ENCODE peak calls at places on chromosomes 5 and 9, in seven cellular contexts. Q, C, X, O, T, P and R are unnamed samples.

GRCh38 chr5:150255659-150256415 is 33.7 kb downstream of the CAMK2A start:
- DNase-seq in Q (no peak), C (no peak), X (no peak), T (no peak), O (no peak), P (no peak), R (no peak)

GRCh38 chr9:126528111-126528510 is 85.6 kb upstream of the LMX1B start:
- DNase-seq in O (no peak), Q (no peak), T (no peak), P (no peak), X (no peak), C (no peak), R (no peak)

GRCh38 chr5:102771435-102771834 is 16.3 kb downstream of the PAM start:
- DNase-seq in P (no peak), X (no peak), C (no peak), O (no peak), T (no peak), Q (no peak), R (no peak)

GRCh38 chr9:105047652-105048031 is 119.7 kb upstream of the ABCA1 start:
- DNase-seq in Q (no peak), C (no peak), T (no peak), X (no peak), P (no peak), O (no peak), R (no peak)

GRCh38 chr9:7790022-7790818 is 9.4 kb downstream of the DMAC1 start:
- DNase-seq in P (no peak), T (no peak), Q (no peak), X (no peak), C (no peak), O (no peak), R (no peak)

GRCh38 chr5:108521011-108521700 is 139.3 kb upstream of the FBXL17 start:
- DNase-seq in T (no peak), X (no peak), Q (no peak), C (no peak), O (no peak), P (no peak), R (no peak)

GRCh38 chr5:179393078-179393477 is 47.8 kb upstream of the ADAMTS2 start:
- DNase-seq in P (no peak), Q (no peak), O (peak; percentile 1), X (no peak), T (no peak), C (no peak), R (no peak)

GRCh38 chr9:134724231-134724911 is 82.8 kb downstream of the COL5A1 start:
- DNase-seq in O (no peak), T (no peak), C (no peak), X (no peak), P (no peak), Q (no peak), R (no peak)